ENCODE peak calls at places on chromosomes 13 and 19, in five cellular contexts. One of them, this sample, is unnamed.

GRCh38 chr13:97743946-97744345 is 209.5 kb upstream of the IPO5 start:
- DNase-seq in cardiac muscle cell: no peak
- DNase-seq in RWPE2: no peak
- DNase-seq in right atrium auricular region: no peak
- DNase-seq in mammary epithelial cell: no peak
- DNase-seq in this sample: no peak

GRCh38 chr13:98411617-98412310 is 165.1 kb downstream of the STK24 start:
- DNase-seq in cardiac muscle cell: no peak
- DNase-seq in RWPE2: no peak
- DNase-seq in right atrium auricular region: peak; percentile 64
- DNase-seq in mammary epithelial cell: no peak
- DNase-seq in this sample: no peak

GRCh38 chr19:21221653-21222052 is 79.8 kb downstream of the ZNF431 start:
- DNase-seq in cardiac muscle cell: no peak
- DNase-seq in RWPE2: no peak
- DNase-seq in right atrium auricular region: no peak
- DNase-seq in mammary epithelial cell: no peak
- DNase-seq in this sample: no peak

GRCh38 chr13:112954488-112955270 is 14.3 kb upstream of the MCF2L start:
- DNase-seq in cardiac muscle cell: no peak
- DNase-seq in RWPE2: no peak
- DNase-seq in right atrium auricular region: no peak
- DNase-seq in mammary epithelial cell: no peak
- DNase-seq in this sample: no peak

GRCh38 chr13:114046447-114046846 is 72.6 kb upstream of the C13orf46 start:
- DNase-seq in cardiac muscle cell: no peak
- DNase-seq in RWPE2: no peak
- DNase-seq in right atrium auricular region: no peak
- DNase-seq in mammary epithelial cell: no peak
- DNase-seq in this sample: no peak

GRCh38 chr19:30224689-30225606 is 147.2 kb upstream of the ZNF536 start:
- DNase-seq in cardiac muscle cell: no peak
- DNase-seq in RWPE2: no peak
- DNase-seq in right atrium auricular region: no peak
- DNase-seq in mammary epithelial cell: no peak
- DNase-seq in this sample: peak; percentile 61

GRCh38 chr19:11299946-11300810 is 4.2 kb downstream of the TSPAN16 start:
- DNase-seq in cardiac muscle cell: no peak
- DNase-seq in RWPE2: no peak
- DNase-seq in right atrium auricular region: no peak
- DNase-seq in mammary epithelial cell: no peak
- DNase-seq in this sample: no peak

GRCh38 chr19:34067861-34068271 is 104.4 kb upstream of the LSM14A start:
- DNase-seq in cardiac muscle cell: no peak
- DNase-seq in RWPE2: no peak
- DNase-seq in right atrium auricular region: no peak
- DNase-seq in mammary epithelial cell: no peak
- DNase-seq in this sample: no peak

GRCh38 chr19:14248578-14249011 is 42.6 kb upstream of the ADGRL1 start:
- DNase-seq in cardiac muscle cell: peak; percentile 82
- DNase-seq in RWPE2: no peak
- DNase-seq in right atrium auricular region: no peak
- DNase-seq in mammary epithelial cell: no peak
- DNase-seq in this sample: peak; percentile 83

GRCh38 chr13:40878321-40878720 is 88.9 kb downstream of the SLC25A15 start:
- DNase-seq in cardiac muscle cell: no peak
- DNase-seq in RWPE2: no peak
- DNase-seq in right atrium auricular region: no peak
- DNase-seq in mammary epithelial cell: peak; percentile 40
- DNase-seq in this sample: no peak

GRCh38 chr19:55440411-55441105 is 2.5 kb downstream of the SHISA7 start:
- DNase-seq in cardiac muscle cell: no peak
- DNase-seq in RWPE2: no peak
- DNase-seq in right atrium auricular region: no peak
- DNase-seq in mammary epithelial cell: no peak
- DNase-seq in this sample: peak; percentile 40

GRCh38 chr13:31046711-31047279 is 114.3 kb downstream of the TEX26 start:
- DNase-seq in cardiac muscle cell: peak; percentile 57
- DNase-seq in RWPE2: no peak
- DNase-seq in right atrium auricular region: no peak
- DNase-seq in mammary epithelial cell: no peak
- DNase-seq in this sample: peak; percentile 89

GRCh38 chr13:31038834-31039552 is 106.5 kb downstream of the TEX26 start:
- DNase-seq in cardiac muscle cell: no peak
- DNase-seq in RWPE2: no peak
- DNase-seq in right atrium auricular region: no peak
- DNase-seq in mammary epithelial cell: peak; percentile 70
- DNase-seq in this sample: peak; percentile 79

GRCh38 chr19:49710372-49710951 is 19.5 kb downstream of the CPT1C start:
- DNase-seq in cardiac muscle cell: no peak
- DNase-seq in RWPE2: no peak
- DNase-seq in right atrium auricular region: no peak
- DNase-seq in mammary epithelial cell: no peak
- DNase-seq in this sample: no peak

GRCh38 chr19:42283248-42284065 is 14.4 kb downstream of the CIC start:
- DNase-seq in cardiac muscle cell: peak; percentile 97
- DNase-seq in RWPE2: peak; percentile 93
- DNase-seq in right atrium auricular region: peak; percentile 97
- DNase-seq in mammary epithelial cell: peak; percentile 91
- DNase-seq in this sample: peak; percentile 94

GRCh38 chr19:18433735-18434398 is 4.1 kb downstream of the ISYNA1 start:
- DNase-seq in cardiac muscle cell: peak; percentile 55
- DNase-seq in RWPE2: no peak
- DNase-seq in right atrium auricular region: no peak
- DNase-seq in mammary epithelial cell: no peak
- DNase-seq in this sample: no peak

GRCh38 chr13:114311908-114312307 is 2.4 kb upstream of the CHAMP1 start:
- DNase-seq in cardiac muscle cell: no peak
- DNase-seq in RWPE2: no peak
- DNase-seq in right atrium auricular region: no peak
- DNase-seq in mammary epithelial cell: no peak
- DNase-seq in this sample: no peak

GRCh38 chr13:112106467-112107141 is 39.7 kb downstream of the SOX1 start:
- DNase-seq in cardiac muscle cell: no peak
- DNase-seq in RWPE2: no peak
- DNase-seq in right atrium auricular region: peak; percentile 18
- DNase-seq in mammary epithelial cell: no peak
- DNase-seq in this sample: peak; percentile 28

GRCh38 chr13:60398949-60399589 is 2.0 kb downstream of the TDRD3 start:
- DNase-seq in cardiac muscle cell: peak; percentile 54
- DNase-seq in RWPE2: no peak
- DNase-seq in right atrium auricular region: no peak
- DNase-seq in mammary epithelial cell: no peak
- DNase-seq in this sample: peak; percentile 11

GRCh38 chr13:109394311-109394988 is 391.9 kb downstream of the IRS2 start:
- DNase-seq in cardiac muscle cell: no peak
- DNase-seq in RWPE2: no peak
- DNase-seq in right atrium auricular region: peak; percentile 30
- DNase-seq in mammary epithelial cell: no peak
- DNase-seq in this sample: no peak

GRCh38 chr19:37583340-37583739 is 11.3 kb downstream of the ZNF571 start:
- DNase-seq in cardiac muscle cell: no peak
- DNase-seq in RWPE2: no peak
- DNase-seq in right atrium auricular region: no peak
- DNase-seq in mammary epithelial cell: no peak
- DNase-seq in this sample: no peak

GRCh38 chr13:78606471-78607408 is 3.4 kb upstream of the POU4F1 start:
- DNase-seq in cardiac muscle cell: no peak
- DNase-seq in RWPE2: no peak
- DNase-seq in right atrium auricular region: no peak
- DNase-seq in mammary epithelial cell: no peak
- DNase-seq in this sample: no peak

GRCh38 chr19:11451327-11451941 is 16.0 kb downstream of the PRKCSH start:
- DNase-seq in cardiac muscle cell: no peak
- DNase-seq in RWPE2: no peak
- DNase-seq in right atrium auricular region: no peak
- DNase-seq in mammary epithelial cell: no peak
- DNase-seq in this sample: no peak

GRCh38 chr19:48752511-48753365 is at the start of gene FUT1:
- DNase-seq in cardiac muscle cell: peak; percentile 60
- DNase-seq in RWPE2: peak; percentile 94
- DNase-seq in right atrium auricular region: peak; percentile 59
- DNase-seq in mammary epithelial cell: peak; percentile 97
- DNase-seq in this sample: no peak

GRCh38 chr13:45584816-45585215 is 30.7 kb downstream of the ERICH6B start:
- DNase-seq in cardiac muscle cell: peak; percentile 11
- DNase-seq in RWPE2: no peak
- DNase-seq in right atrium auricular region: no peak
- DNase-seq in mammary epithelial cell: peak; percentile 15
- DNase-seq in this sample: no peak

GRCh38 chr19:8445488-8446001 is 770 bp downstream of the HNRNPM start:
- DNase-seq in cardiac muscle cell: peak; percentile 69
- DNase-seq in RWPE2: no peak
- DNase-seq in right atrium auricular region: no peak
- DNase-seq in mammary epithelial cell: peak; percentile 52
- DNase-seq in this sample: peak; percentile 59

GRCh38 chr19:43806848-43807247 is 4.6 kb upstream of the LYPD5 start:
- DNase-seq in cardiac muscle cell: no peak
- DNase-seq in RWPE2: no peak
- DNase-seq in right atrium auricular region: no peak
- DNase-seq in mammary epithelial cell: peak; percentile 87
- DNase-seq in this sample: no peak

GRCh38 chr13:65656740-65657329 is 1573.3 kb downstream of the PCDH9 start:
- DNase-seq in cardiac muscle cell: no peak
- DNase-seq in RWPE2: no peak
- DNase-seq in right atrium auricular region: no peak
- DNase-seq in mammary epithelial cell: no peak
- DNase-seq in this sample: no peak

DNA sequence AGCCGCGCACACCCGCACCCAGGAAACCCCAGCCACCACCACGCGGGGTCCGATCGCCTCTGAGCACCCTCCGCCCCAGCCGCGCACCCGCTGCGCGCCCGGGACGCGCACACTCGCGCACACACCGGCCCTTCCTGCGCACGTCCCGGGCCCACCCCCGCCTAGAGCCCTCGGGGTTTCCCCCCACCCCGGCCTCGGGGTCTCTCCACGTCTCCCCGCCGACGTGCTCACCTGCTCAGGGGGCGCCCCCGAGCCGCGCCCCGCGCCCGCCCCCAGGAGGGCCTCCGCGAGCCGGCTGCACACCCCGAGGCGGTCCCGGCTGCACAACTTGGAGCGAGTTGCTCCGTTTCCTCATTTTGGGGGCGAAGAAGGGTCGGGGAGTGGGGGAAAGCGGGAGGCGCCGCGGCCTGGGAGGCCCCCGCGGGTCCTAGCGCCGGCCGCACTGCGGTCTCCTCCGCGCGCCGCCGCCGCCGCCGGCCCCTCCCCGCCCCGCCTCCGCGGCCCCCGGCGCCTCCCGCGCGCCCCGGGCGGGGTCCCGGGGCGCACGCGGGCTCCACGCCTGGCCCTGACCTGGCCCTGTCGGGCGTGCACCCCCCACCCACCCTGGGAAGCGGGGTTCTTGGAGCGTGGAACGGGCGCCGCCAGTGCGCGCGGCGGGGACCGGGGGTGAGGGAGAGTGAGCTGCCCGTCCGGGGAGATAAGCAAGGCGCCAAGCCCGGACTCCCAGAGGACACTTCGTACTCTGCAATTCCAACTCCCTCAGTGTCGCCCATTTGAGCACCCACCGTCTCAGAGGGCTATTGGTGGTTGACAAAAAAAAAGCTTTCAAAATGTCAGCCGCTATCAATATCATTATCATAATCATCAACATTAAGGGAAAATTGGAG is at the start of gene MATK:
- DNase-seq in cardiac muscle cell: no peak
- DNase-seq in RWPE2: no peak
- DNase-seq in right atrium auricular region: no peak
- DNase-seq in mammary epithelial cell: no peak
- DNase-seq in this sample: no peak
- H3K4me3 ChIP-seq in cardiac muscle cell: peak within 1 kb of the TSS; percentile 89
- H3K4me3 ChIP-seq in RWPE2: peak within 1 kb of the TSS; percentile 37
- H3K4me3 ChIP-seq in right atrium auricular region: peak within 1 kb of the TSS; percentile 39
- H3K4me3 ChIP-seq in mammary epithelial cell: no peak within 1 kb of the TSS
- H3K4me3 ChIP-seq in this sample: no peak within 1 kb of the TSS

GRCh38 chr13:61536443-61536842 is 120.8 kb upstream of the PCDH20 start:
- DNase-seq in cardiac muscle cell: no peak
- DNase-seq in RWPE2: no peak
- DNase-seq in right atrium auricular region: no peak
- DNase-seq in mammary epithelial cell: no peak
- DNase-seq in this sample: no peak
- H3K27ac ChIP-seq in cardiac muscle cell: no peak overlapping the region
- H3K27ac ChIP-seq in RWPE2: no peak overlapping the region
- H3K27ac ChIP-seq in right atrium auricular region: no peak overlapping the region
- H3K27ac ChIP-seq in mammary epithelial cell: no peak overlapping the region
- H3K27ac ChIP-seq in this sample: no peak overlapping the region

GRCh38 chr19:47002853-47003610 is 16.6 kb upstream of the NPAS1 start:
- DNase-seq in cardiac muscle cell: no peak
- DNase-seq in RWPE2: no peak
- DNase-seq in right atrium auricular region: no peak
- DNase-seq in mammary epithelial cell: no peak
- DNase-seq in this sample: no peak
- H3K4me3 ChIP-seq in cardiac muscle cell: no peak overlapping the region
- H3K4me3 ChIP-seq in RWPE2: no peak overlapping the region
- H3K4me3 ChIP-seq in right atrium auricular region: no peak overlapping the region
- H3K4me3 ChIP-seq in mammary epithelial cell: no peak overlapping the region
- H3K4me3 ChIP-seq in this sample: no peak overlapping the region

GRCh38 chr19:10243606-10244005 is 8.4 kb upstream of the MRPL4 start:
- DNase-seq in cardiac muscle cell: no peak
- DNase-seq in RWPE2: no peak
- DNase-seq in right atrium auricular region: no peak
- DNase-seq in mammary epithelial cell: no peak
- DNase-seq in this sample: no peak
- H3K27ac ChIP-seq in cardiac muscle cell: no peak overlapping the region
- H3K27ac ChIP-seq in RWPE2: no peak overlapping the region
- H3K27ac ChIP-seq in right atrium auricular region: no peak overlapping the region
- H3K27ac ChIP-seq in mammary epithelial cell: no peak overlapping the region
- H3K27ac ChIP-seq in this sample: no peak overlapping the region

GRCh38 chr19:35090795-35091214 is 24.8 kb upstream of the FXYD3 start:
- DNase-seq in cardiac muscle cell: no peak
- DNase-seq in RWPE2: no peak
- DNase-seq in right atrium auricular region: no peak
- DNase-seq in mammary epithelial cell: no peak
- DNase-seq in this sample: no peak
- H3K4me3 ChIP-seq in cardiac muscle cell: no peak overlapping the region
- H3K4me3 ChIP-seq in RWPE2: no peak overlapping the region
- H3K4me3 ChIP-seq in right atrium auricular region: peak overlapping the region; percentile 16
- H3K4me3 ChIP-seq in mammary epithelial cell: no peak overlapping the region
- H3K4me3 ChIP-seq in this sample: no peak overlapping the region

GRCh38 chr13:80740076-80740475 is 399.1 kb upstream of the SPRY2 start:
- DNase-seq in cardiac muscle cell: no peak
- DNase-seq in RWPE2: no peak
- DNase-seq in right atrium auricular region: no peak
- DNase-seq in mammary epithelial cell: no peak
- DNase-seq in this sample: no peak

GRCh38 chr13:80737513-80737912 is 396.6 kb upstream of the SPRY2 start:
- DNase-seq in cardiac muscle cell: peak; percentile 89
- DNase-seq in RWPE2: no peak
- DNase-seq in right atrium auricular region: no peak
- DNase-seq in mammary epithelial cell: no peak
- DNase-seq in this sample: no peak

GRCh38 chr13:80744147-80744914 is 403.4 kb upstream of the SPRY2 start:
- DNase-seq in cardiac muscle cell: no peak
- DNase-seq in RWPE2: no peak
- DNase-seq in right atrium auricular region: no peak
- DNase-seq in mammary epithelial cell: no peak
- DNase-seq in this sample: no peak

GRCh38 chr13:80742027-80742426 is 401.1 kb upstream of the SPRY2 start:
- DNase-seq in cardiac muscle cell: no peak
- DNase-seq in RWPE2: no peak
- DNase-seq in right atrium auricular region: no peak
- DNase-seq in mammary epithelial cell: no peak
- DNase-seq in this sample: no peak
- H3K27ac ChIP-seq in cardiac muscle cell: no peak overlapping the region
- H3K27ac ChIP-seq in RWPE2: no peak overlapping the region
- H3K27ac ChIP-seq in right atrium auricular region: no peak overlapping the region
- H3K27ac ChIP-seq in mammary epithelial cell: no peak overlapping the region
- H3K27ac ChIP-seq in this sample: peak overlapping the region; percentile 19

This sample was measured in SJCRH30.